ENCODE peak calls at places on chromosomes 5 and 9, in nine cellular contexts. G is mesenchymal stem cell, E is neural progenitor cell, X is kidney, T is astrocyte, M is GM23248, Y is mammary epithelial cell, J is endothelial cell of umbilical vein, W is fibroblast of lung. S is an unnamed sample.

GRCh38 chr9:27534131-27534530 is 4.5 kb upstream of the MOB3B start:
- DNase-seq in W (no peak), Y (no peak), T (no peak), E (no peak), M (no peak), J (no peak), X (no peak), G (no peak), S (no peak)

GRCh38 chr9:26974927-26975326 is 18.7 kb downstream of the IFT74 start:
- DNase-seq in J (no peak), M (no peak), X (no peak), T (no peak), G (no peak), E (peak), W (no peak), Y (no peak), S (no peak)

GRCh38 chr5:174736351-174736721 is 12.0 kb downstream of the MSX2 start:
- DNase-seq in G (peak), Y (no peak), W (peak), M (peak), E (no peak), J (no peak), T (peak), X (no peak), S (peak)

GRCh38 chr5:67996596-67996995 is 219.0 kb upstream of the PIK3R1 start:
- DNase-seq in T (peak), E (no peak), Y (no peak), X (no peak), W (peak), M (no peak), G (no peak), J (no peak), S (no peak)

GRCh38 chr9:79408200-79408599 is 163.6 kb upstream of the TLE4 start:
- DNase-seq in W (peak), J (no peak), M (peak), E (no peak), Y (no peak), G (no peak), X (no peak), T (no peak), S (no peak)

GRCh38 chr9:136729144-136729543 is 13.6 kb downstream of the LCN10 start:
- DNase-seq in W (no peak), M (peak), X (peak), E (no peak), G (no peak), Y (no peak), T (no peak), J (no peak), S (no peak)

GRCh38 chr9:114898741-114899140 is 31.6 kb downstream of the TNFSF8 start:
- DNase-seq in E (no peak), T (no peak), W (no peak), M (no peak), J (peak), Y (no peak), G (peak), X (peak), S (no peak)

GRCh38 chr5:171431251-171431777 is 11.9 kb downstream of the FGF18 start:
- DNase-seq in W (no peak), T (no peak), G (no peak), X (no peak), J (no peak), E (no peak), M (no peak), Y (no peak), S (no peak)

GRCh38 chr9:89730715-89731114 is 125.9 kb downstream of the GADD45G start:
- DNase-seq in X (peak), E (no peak), W (no peak), Y (no peak), J (no peak), G (peak), T (no peak), M (no peak), S (no peak)

GRCh38 chr5:172939045-172939444 is 20.2 kb upstream of the RPL26L1 start:
- DNase-seq in T (no peak), X (peak), Y (no peak), M (peak), E (peak), J (no peak), G (peak), W (no peak), S (no peak)

GRCh38 chr5:10246761-10247160 is 2.9 kb downstream of the ATPSCKMT start:
- DNase-seq in E (no peak), W (no peak), M (no peak), T (no peak), G (no peak), Y (peak), X (no peak), J (peak), S (no peak)

GRCh38 chr9:13410566-13411031 is 131.1 kb upstream of the MPDZ start:
- DNase-seq in M (peak), T (peak), E (no peak), G (no peak), J (peak), X (no peak), Y (peak), W (peak), S (peak)

GRCh38 chr5:74233091-74233490 is 407.4 kb downstream of the ENC1 start:
- DNase-seq in E (no peak), W (no peak), X (no peak), J (no peak), T (no peak), G (peak), Y (no peak), M (no peak), S (no peak)

GRCh38 chr9:100587375-100587774 is 9.5 kb downstream of the CAVIN4 start:
- DNase-seq in E (no peak), T (peak), J (peak), X (no peak), W (peak), M (no peak), G (no peak), Y (peak), S (no peak)

GRCh38 chr9:124835026-124835501 is 18.2 kb upstream of the WDR38 start:
- DNase-seq in M (peak), E (no peak), J (peak), Y (peak), G (peak), X (peak), W (peak), T (peak), S (peak)

GRCh38 chr9:88818495-88819201 is 172.6 kb upstream of the S1PR3 start:
- DNase-seq in E (peak), G (peak), M (peak), J (peak), W (peak), T (peak), Y (peak), X (no peak), S (peak)

GRCh38 chr9:121288874-121289553 is 21.1 kb downstream of the GSN start:
- DNase-seq in Y (peak), W (peak), E (peak), X (peak), T (peak), G (peak), M (peak), J (peak), S (peak)

DNA sequence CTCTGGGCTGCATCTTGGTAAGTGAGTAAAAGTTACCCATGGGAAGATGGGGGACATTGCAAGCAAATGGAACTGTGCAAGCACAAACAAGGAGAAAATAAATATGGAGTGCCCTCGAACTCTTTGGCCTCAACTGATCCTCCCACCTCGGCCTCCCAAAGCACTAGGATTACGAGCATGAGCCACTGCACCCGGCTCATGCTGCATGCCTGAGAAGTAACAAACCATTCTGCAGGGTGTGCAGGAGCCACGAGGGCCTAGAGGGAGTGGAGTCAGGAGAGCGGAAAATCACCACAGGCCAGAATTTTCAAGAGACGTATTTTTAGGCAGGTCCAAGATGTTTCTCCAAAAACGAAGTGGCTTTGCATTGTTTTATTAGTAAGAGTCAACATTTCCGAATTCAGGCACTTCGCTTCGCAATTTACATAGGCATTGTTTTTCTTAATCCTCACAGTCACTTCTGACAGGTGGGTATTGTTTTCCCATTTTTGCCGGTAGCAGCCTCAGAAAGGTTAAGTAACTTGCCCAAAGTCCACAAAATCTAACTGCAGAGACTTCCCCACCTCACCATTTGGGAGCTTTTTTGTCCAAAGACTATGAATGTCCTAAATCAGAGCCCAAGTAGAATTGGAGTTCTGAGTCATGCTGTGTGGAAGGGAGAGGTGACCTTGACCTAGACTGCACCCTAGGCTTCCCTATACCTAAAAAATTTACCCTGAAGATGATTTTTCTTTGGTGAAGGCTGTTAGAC is 230.2 kb downstream of the NR3C1 start:
- DNase-seq in X (no peak), G (no peak), E (peak), J (no peak), Y (no peak), M (no peak), W (no peak), T (no peak), S (no peak)
- H3K9ac ChIP-seq in X (no peak), G (no peak), E (no peak), J (no peak), Y (no peak), M (no peak), W (no peak), T (no peak), S (no peak)

GRCh38 chr9:93673271-93673843 is 97.0 kb downstream of the PHF2 start:
- DNase-seq in Y (no peak), G (peak), X (peak), E (no peak), M (peak), W (no peak), J (no peak), T (no peak), S (peak)
- H3K4me3 ChIP-seq in Y (no peak), G (no peak), X (no peak), E (no peak), M (no peak), W (no peak), J (no peak), T (no peak), S (no peak)

GRCh38 chr5:177338251-177339106 is 13.0 kb downstream of the LMAN2 start:
- DNase-seq in E (no peak), G (no peak), W (no peak), M (no peak), T (no peak), J (no peak), X (peak), Y (no peak), S (no peak)
- H3K9ac ChIP-seq in E (no peak), G (no peak), W (no peak), M (no peak), T (no peak), J (no peak), X (no peak), Y (no peak), S (no peak)

GRCh38 chr5:56564451-56565223 is 250.7 kb upstream of the MAP3K1 start:
- DNase-seq in X (no peak), Y (no peak), T (no peak), M (peak), W (no peak), G (peak), E (no peak), J (no peak), S (peak)

GRCh38 chr5:56567278-56567677 is 248.1 kb upstream of the MAP3K1 start:
- DNase-seq in J (no peak), M (no peak), W (no peak), X (no peak), G (no peak), E (no peak), Y (no peak), T (no peak), S (no peak)

GRCh38 chr5:56569051-56569450 is 246.3 kb upstream of the MAP3K1 start:
- DNase-seq in T (no peak), E (no peak), X (no peak), M (peak), W (no peak), J (peak), G (peak), Y (no peak), S (peak)

GRCh38 chr5:56566374-56567249 is 248.7 kb upstream of the MAP3K1 start:
- DNase-seq in E (no peak), M (no peak), J (no peak), W (no peak), X (no peak), G (no peak), Y (no peak), T (no peak), S (no peak)

DNA sequence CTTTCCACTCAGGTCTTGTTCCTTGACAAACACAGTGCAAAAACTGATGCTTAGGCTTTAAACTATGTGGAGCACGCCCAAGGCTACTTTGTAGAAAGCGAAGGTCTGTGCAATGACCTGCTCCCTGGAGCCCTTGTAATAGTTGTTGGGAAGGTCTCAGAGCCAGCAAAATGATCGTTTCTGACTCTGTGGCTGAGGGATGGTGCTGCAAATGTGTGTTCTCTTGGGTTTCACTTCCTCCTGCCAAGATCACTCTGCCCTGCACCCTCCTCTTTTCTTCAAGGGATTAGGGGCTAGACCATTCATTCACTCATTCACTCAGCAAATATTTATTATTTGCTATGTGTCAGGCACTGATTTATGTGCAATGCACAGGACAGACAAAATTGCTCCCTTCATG is 249.7 kb upstream of the MAP3K1 start:
- DNase-seq in M (no peak), J (no peak), X (no peak), E (no peak), T (no peak), Y (no peak), W (no peak), G (no peak), S (no peak)
- H3K4me3 ChIP-seq in M (no peak), J (no peak), X (no peak), E (no peak), T (no peak), Y (no peak), W (no peak), G (no peak), S (no peak)

GRCh38 chr9:135480942-135481315 is 1.3 kb downstream of the PPP1R26 start:
- DNase-seq in W (no peak), M (no peak), T (no peak), Y (no peak), E (no peak), X (no peak), J (no peak), G (no peak), S (no peak)
- H3K9ac ChIP-seq in W (no peak), M (peak), T (peak), Y (no peak), E (peak), X (peak), J (no peak), G (peak), S (peak)